ENCODE peak calls at places on chromosomes 11 and 22, in seven cellular contexts. G is SK-N-SH, K is HepG2, L is GM12878, Y is HCT116, I is K562, J is H1. S is an unnamed sample.

GRCh38 chr11:124026498-124026897 is at the start of gene OR10G8:
- DNase-seq in G (no peak), K (no peak), L (no peak), Y (no peak), I (no peak), J (no peak), S (no peak)

GRCh38 chr11:57458410-57459111 is 1.8 kb upstream of the RTN4RL2 start:
- DNase-seq in G (peak; percentile 84), K (no peak), L (no peak), Y (no peak), I (peak; percentile 74), J (peak; percentile 92), S (no peak)

GRCh38 chr11:1108246-1108900 is 33.7 kb downstream of the MUC2 start:
- DNase-seq in G (no peak), K (no peak), L (no peak), Y (no peak), I (no peak), J (no peak), S (no peak)

GRCh38 chr11:134579709-134580634 is 167.9 kb upstream of the B3GAT1 start:
- DNase-seq in G (peak; percentile 67), K (no peak), L (no peak), Y (no peak), I (no peak), J (peak; percentile 45), S (no peak)

GRCh38 chr11:88043149-88043548 is 132.1 kb downstream of the RAB38 start:
- DNase-seq in G (no peak), K (no peak), L (no peak), Y (no peak), I (no peak), J (no peak), S (no peak)

GRCh38 chr11:74004694-74005615 is 3.9 kb downstream of the UCP3 start:
- DNase-seq in G (no peak), K (no peak), L (no peak), Y (no peak), I (peak; percentile 57), J (no peak), S (no peak)

GRCh38 chr11:70863988-70864387 is 388.4 kb downstream of the SHANK2 start:
- DNase-seq in G (no peak), K (no peak), L (no peak), Y (no peak), I (no peak), J (no peak), S (no peak)

GRCh38 chr11:576791-577610 is 731 bp downstream of the PHRF1 start:
- DNase-seq in G (no peak), K (no peak), L (no peak), Y (no peak), I (peak; percentile 49), J (no peak), S (no peak)

GRCh38 chr22:47043835-47044721 is 281.6 kb downstream of the TBC1D22A start:
- DNase-seq in G (no peak), K (no peak), L (no peak), Y (no peak), I (no peak), J (no peak), S (no peak)

GRCh38 chr11:73040046-73040445 is 102.1 kb downstream of the FCHSD2 start:
- DNase-seq in G (no peak), K (no peak), L (no peak), Y (no peak), I (no peak), J (no peak), S (no peak)

GRCh38 chr11:113178671-113179070 is 135.7 kb upstream of the TTC12 start:
- DNase-seq in G (no peak), K (no peak), L (no peak), Y (no peak), I (no peak), J (no peak), S (no peak)

GRCh38 chr22:24834845-24835570 is 29.0 kb downstream of the SGSM1 start:
- DNase-seq in G (peak; percentile 64), K (peak; percentile 32), L (no peak), Y (peak; percentile 37), I (no peak), J (peak; percentile 57), S (no peak)

GRCh38 chr11:47317078-47317828 is 35.2 kb downstream of the MYBPC3 start:
- DNase-seq in G (no peak), K (no peak), L (no peak), Y (no peak), I (no peak), J (no peak), S (no peak)

GRCh38 chr11:57324154-57324885 is 432 bp downstream of the TNKS1BP1 start:
- DNase-seq in G (peak; percentile 94), K (no peak), L (no peak), Y (no peak), I (peak; percentile 79), J (peak; percentile 83), S (no peak)

GRCh38 chr22:39435616-39436015 is 21.2 kb upstream of the MGAT3 start:
- DNase-seq in G (no peak), K (no peak), L (no peak), Y (no peak), I (no peak), J (no peak), S (no peak)

DNA sequence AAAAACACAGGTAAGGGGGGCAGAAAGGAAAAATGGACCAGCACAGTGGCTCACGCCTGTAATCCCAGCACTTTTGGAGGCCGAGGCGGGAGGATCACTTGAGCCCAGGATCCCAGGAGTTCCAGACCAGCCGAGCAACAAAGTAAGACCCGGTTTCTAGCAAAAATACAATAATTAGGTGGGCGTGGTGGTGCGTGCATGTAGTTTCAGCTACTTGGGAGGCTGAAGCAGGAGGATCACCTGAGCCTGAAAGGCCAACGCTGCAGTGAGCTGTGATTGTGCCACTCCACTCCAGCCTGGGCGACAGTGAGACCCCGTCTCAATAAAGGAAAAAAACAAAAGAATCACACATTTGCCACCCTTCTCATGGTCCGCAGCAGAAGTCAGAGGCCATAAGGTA is 519.4 kb downstream of the BRD1 start:
- DNase-seq in G (no peak), K (no peak), L (no peak), Y (no peak), I (no peak), J (peak; percentile 17), S (no peak)
- TF ChIP-seq YY1 in G (no peak), K (no peak), L (no peak), Y (no peak), I (no peak), J (no peak), S (no peak)

GRCh38 chr11:69377029-69377952 is 83.3 kb downstream of the MYEOV start:
- DNase-seq in G (no peak), K (no peak), L (no peak), Y (no peak), I (peak; percentile 56), J (no peak), S (no peak)
- H3K9ac ChIP-seq in G (no peak overlapping the region), K (no peak overlapping the region), L (no peak overlapping the region), Y (no peak overlapping the region), I (peak overlapping the region; percentile 74), J (no peak overlapping the region), S (no peak overlapping the region)

GRCh38 chr22:29195964-29196666 is 9.6 kb upstream of the EMID1 start:
- DNase-seq in G (peak; percentile 34), K (no peak), L (no peak), Y (no peak), I (no peak), J (no peak), S (no peak)

GRCh38 chr22:29198240-29198639 is 7.5 kb upstream of the EMID1 start:
- DNase-seq in G (no peak), K (no peak), L (no peak), Y (no peak), I (no peak), J (no peak), S (no peak)

GRCh38 chr22:29197096-29197495 is 8.6 kb upstream of the EMID1 start:
- DNase-seq in G (no peak), K (no peak), L (no peak), Y (no peak), I (no peak), J (no peak), S (no peak)

GRCh38 chr22:29194269-29194668 is 11.4 kb upstream of the EMID1 start:
- DNase-seq in G (no peak), K (no peak), L (no peak), Y (no peak), I (peak; percentile 52), J (no peak), S (no peak)

DNA sequence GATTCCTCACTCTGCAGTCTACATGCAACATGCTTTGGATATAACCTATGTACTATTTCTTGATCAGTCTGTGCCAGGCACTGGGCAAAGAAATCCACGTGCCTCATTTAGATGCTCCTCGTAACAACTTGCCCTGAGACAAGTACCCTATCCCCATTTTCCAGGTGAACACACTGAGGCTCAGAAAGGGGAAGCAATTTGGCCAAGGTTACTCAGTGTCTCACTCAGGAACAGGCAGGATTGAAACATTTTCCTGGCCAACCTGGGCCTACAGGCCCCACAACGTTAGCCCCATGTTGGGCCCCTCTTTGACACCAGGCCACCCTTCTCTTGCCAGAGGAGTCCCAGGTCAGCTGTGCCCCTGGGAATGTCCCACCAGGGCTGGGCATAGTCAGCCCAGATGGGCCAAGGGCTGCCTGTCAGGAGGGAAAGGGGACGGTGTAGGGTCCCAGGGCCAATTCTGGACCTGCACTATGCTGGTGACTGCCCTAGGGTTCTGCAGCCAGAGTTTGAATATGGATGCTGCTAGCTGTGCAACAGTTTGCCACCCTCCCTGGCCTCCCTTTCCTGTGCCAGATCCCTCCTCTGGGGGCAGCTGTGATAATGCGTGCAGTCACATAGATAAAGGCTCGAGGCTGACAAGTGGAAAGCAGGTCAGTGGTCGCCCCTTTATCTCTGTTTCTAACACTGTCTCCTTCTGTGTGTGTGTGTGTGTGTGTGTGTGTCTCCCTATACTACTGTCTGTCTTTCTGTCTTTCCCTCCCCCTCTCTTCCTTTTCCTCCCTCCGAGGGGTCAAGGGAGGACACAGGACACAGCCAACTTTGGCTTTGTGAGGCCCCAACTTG is 10.4 kb upstream of the EMID1 start:
- DNase-seq in G (peak; percentile 73), K (no peak), L (no peak), Y (no peak), I (peak; percentile 48), J (no peak), S (no peak)
- TF ChIP-seq YY1 in G (no peak), K (no peak), L (peak; percentile 28), Y (no peak), I (no peak), J (no peak), S (no peak)

GRCh38 chr11:65964906-65965305 is 3.4 kb downstream of the SART1 start:
- DNase-seq in G (no peak), K (no peak), L (no peak), Y (no peak), I (no peak), J (no peak), S (no peak)
- H3K9ac ChIP-seq in G (no peak overlapping the region), K (no peak overlapping the region), L (no peak overlapping the region), Y (no peak overlapping the region), I (no peak overlapping the region), J (no peak overlapping the region), S (no peak overlapping the region)